ENCODE peak calls at places on chromosomes 5 and 9, in eight cellular contexts. U, M, A, R, E, P, Z and L are unnamed samples.

GRCh38 chr5:173829826-173830225 is 58.3 kb upstream of the CPEB4 start:
- DNase-seq in E (no peak), U (no peak), R (no peak), A (no peak), Z (no peak), P (no peak), M (no peak), L (no peak)

GRCh38 chr5:159786901-159787691 is 129.2 kb upstream of the ADRA1B start:
- DNase-seq in P (no peak), Z (peak), U (no peak), A (no peak), R (no peak), E (peak), M (no peak), L (peak)

GRCh38 chr9:11319477-11320060 is 706.8 kb upstream of the PTPRD start:
- DNase-seq in E (no peak), M (no peak), U (peak), A (no peak), Z (no peak), R (no peak), P (no peak), L (no peak)

GRCh38 chr5:105931782-105932489 is 1738.8 kb downstream of the EFNA5 start:
- DNase-seq in A (no peak), U (no peak), M (no peak), R (no peak), Z (no peak), P (no peak), E (no peak), L (no peak)

GRCh38 chr5:16889203-16889971 is 46.7 kb downstream of the MYO10 start:
- DNase-seq in E (no peak), M (no peak), U (peak), Z (no peak), P (no peak), R (no peak), A (no peak), L (no peak)

GRCh38 chr5:140608730-140609520 is 24.1 kb downstream of the CD14 start:
- DNase-seq in M (no peak), Z (peak), U (peak), P (no peak), E (no peak), R (no peak), A (no peak), L (peak)

GRCh38 chr5:59757442-59757841 is 136.1 kb downstream of the PDE4D start:
- DNase-seq in M (no peak), R (no peak), P (no peak), U (no peak), A (no peak), Z (no peak), E (no peak), L (no peak)

GRCh38 chr5:168895295-168896019 is 316.3 kb upstream of the PANK3 start:
- DNase-seq in R (no peak), P (no peak), A (no peak), Z (no peak), M (no peak), E (no peak), U (no peak), L (no peak)

GRCh38 chr5:41507501-41507900 is 2.9 kb downstream of the PLCXD3 start:
- DNase-seq in Z (no peak), E (no peak), M (no peak), R (no peak), P (no peak), A (no peak), U (no peak), L (no peak)

GRCh38 chr9:34562136-34562745 is 27.3 kb downstream of the CNTFR start:
- DNase-seq in U (no peak), P (peak), E (no peak), M (no peak), A (no peak), Z (no peak), R (no peak), L (no peak)

GRCh38 chr5:82335807-82336206 is 57.7 kb upstream of the RPS23 start:
- DNase-seq in M (no peak), A (no peak), P (no peak), Z (no peak), U (no peak), R (no peak), E (no peak), L (no peak)

GRCh38 chr9:105226055-105226454 is 18.4 kb upstream of the SLC44A1 start:
- DNase-seq in A (no peak), Z (no peak), E (no peak), U (no peak), R (no peak), M (no peak), P (no peak), L (no peak)

GRCh38 chr5:9395736-9396135 is 150.1 kb downstream of the SEMA5A start:
- DNase-seq in E (peak), R (no peak), P (no peak), A (no peak), U (no peak), M (no peak), Z (no peak), L (no peak)

GRCh38 chr5:132059043-132059695 is 1.3 kb upstream of the IL3 start:
- DNase-seq in R (no peak), U (no peak), A (peak), Z (peak), E (no peak), P (peak), M (no peak), L (peak)

GRCh38 chr5:168312606-168313297 is 21.3 kb downstream of the WWC1 start:
- DNase-seq in M (no peak), R (no peak), E (no peak), P (no peak), U (no peak), A (peak), Z (no peak), L (no peak)

GRCh38 chr5:128574041-128574440 is 36.0 kb upstream of the FBN2 start:
- DNase-seq in Z (no peak), A (no peak), P (no peak), R (no peak), E (no peak), U (no peak), M (no peak), L (no peak)

GRCh38 chr9:9061599-9061998 is 1262.0 kb upstream of the DMAC1 start:
- DNase-seq in M (no peak), R (no peak), U (no peak), Z (no peak), P (no peak), A (no peak), E (no peak), L (no peak)

GRCh38 chr9:126754436-126755324 is 50.2 kb upstream of the ZBTB43 start:
- DNase-seq in R (no peak), P (no peak), A (no peak), E (peak), Z (no peak), M (no peak), U (no peak), L (no peak)

GRCh38 chr9:14542071-14542470 is 151.2 kb downstream of the ZDHHC21 start:
- DNase-seq in R (no peak), M (no peak), U (no peak), P (no peak), Z (no peak), A (no peak), E (no peak), L (no peak)

GRCh38 chr9:77710276-77710675 is 62.2 kb upstream of the GNA14 start:
- DNase-seq in M (no peak), Z (no peak), R (no peak), E (no peak), U (no peak), A (no peak), P (no peak), L (no peak)

GRCh38 chr9:75111019-75111622 is 22.8 kb downstream of the OSTF1 start:
- DNase-seq in A (no peak), R (no peak), U (no peak), E (no peak), P (no peak), Z (no peak), M (no peak), L (no peak)

GRCh38 chr5:137073192-137073591 is 425.9 kb downstream of the SPOCK1 start:
- DNase-seq in E (no peak), U (peak), M (no peak), A (no peak), R (no peak), P (no peak), Z (no peak), L (no peak)

GRCh38 chr9:72199253-72199652 is 50.0 kb downstream of the GDA start:
- DNase-seq in R (no peak), P (no peak), M (no peak), E (no peak), Z (no peak), U (no peak), A (no peak), L (no peak)

GRCh38 chr5:10420926-10421325 is 20.8 kb upstream of the ROPN1L start:
- DNase-seq in E (no peak), P (no peak), U (no peak), A (no peak), R (no peak), M (no peak), Z (no peak), L (no peak)

GRCh38 chr5:148314187-148314586 is 2.0 kb downstream of the SPINK7 start:
- DNase-seq in E (no peak), U (no peak), R (no peak), Z (no peak), P (no peak), A (no peak), M (no peak), L (no peak)

GRCh38 chr5:67246108-67246507 is 49.5 kb upstream of the CD180 start:
- DNase-seq in E (no peak), M (no peak), P (no peak), U (peak), Z (no peak), R (peak), A (no peak), L (no peak)

GRCh38 chr5:67249590-67249895 is 52.9 kb upstream of the CD180 start:
- DNase-seq in P (no peak), Z (no peak), M (no peak), U (no peak), R (no peak), A (no peak), E (no peak), L (no peak)

GRCh38 chr5:67246546-67246945 is 49.9 kb upstream of the CD180 start:
- DNase-seq in P (no peak), M (no peak), R (no peak), U (no peak), Z (no peak), E (no peak), A (no peak), L (no peak)

GRCh38 chr5:67245259-67245846 is 48.8 kb upstream of the CD180 start:
- DNase-seq in M (no peak), R (no peak), Z (no peak), U (no peak), E (no peak), A (no peak), P (no peak), L (no peak)

GRCh38 chr5:67248703-67249589 is 52.3 kb upstream of the CD180 start:
- DNase-seq in A (no peak), P (no peak), M (no peak), R (no peak), Z (no peak), E (no peak), U (peak), L (no peak)
- TF ChIP-seq POLR2AphosphoS5 in A (no peak), P (no peak), M (no peak), R (no peak), Z (no peak), E (peak), U (no peak), L (no peak)

DNA sequence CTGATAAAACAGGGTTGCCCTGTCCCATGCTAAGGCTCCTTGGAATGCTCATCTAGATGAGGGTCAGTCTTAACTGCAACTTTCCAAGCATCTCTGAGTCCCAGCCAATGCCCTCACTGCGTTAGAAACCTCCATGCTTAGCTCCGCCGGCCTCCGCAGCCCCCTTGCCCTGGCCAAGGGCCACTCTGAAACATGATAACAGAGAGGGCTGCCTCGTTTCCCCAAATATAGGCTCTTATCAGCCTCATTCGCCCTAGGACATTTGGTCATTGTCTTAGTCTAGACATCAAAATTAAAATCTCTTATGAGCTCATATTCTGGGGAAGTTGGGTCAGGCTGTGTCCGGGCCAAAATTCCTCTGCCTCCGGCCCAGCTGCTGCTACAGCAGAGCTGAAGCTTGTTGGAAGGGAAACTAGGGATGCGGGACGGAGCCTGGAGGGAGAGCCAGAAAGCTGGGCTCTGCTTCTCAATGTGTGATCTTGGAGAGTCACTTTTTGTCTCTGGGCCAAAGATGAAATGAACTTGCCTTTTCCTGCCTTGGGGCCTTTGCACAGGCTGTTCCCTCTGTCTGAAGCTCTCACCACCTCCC is 191.2 kb downstream of the RGS3 start:
- DNase-seq in U (peak), M (no peak), A (no peak), P (no peak), Z (peak), R (no peak), E (no peak), L (peak)
- TF ChIP-seq POLR2AphosphoS5 in U (peak), M (no peak), A (no peak), P (no peak), Z (no peak), R (no peak), E (no peak), L (no peak)

DNA sequence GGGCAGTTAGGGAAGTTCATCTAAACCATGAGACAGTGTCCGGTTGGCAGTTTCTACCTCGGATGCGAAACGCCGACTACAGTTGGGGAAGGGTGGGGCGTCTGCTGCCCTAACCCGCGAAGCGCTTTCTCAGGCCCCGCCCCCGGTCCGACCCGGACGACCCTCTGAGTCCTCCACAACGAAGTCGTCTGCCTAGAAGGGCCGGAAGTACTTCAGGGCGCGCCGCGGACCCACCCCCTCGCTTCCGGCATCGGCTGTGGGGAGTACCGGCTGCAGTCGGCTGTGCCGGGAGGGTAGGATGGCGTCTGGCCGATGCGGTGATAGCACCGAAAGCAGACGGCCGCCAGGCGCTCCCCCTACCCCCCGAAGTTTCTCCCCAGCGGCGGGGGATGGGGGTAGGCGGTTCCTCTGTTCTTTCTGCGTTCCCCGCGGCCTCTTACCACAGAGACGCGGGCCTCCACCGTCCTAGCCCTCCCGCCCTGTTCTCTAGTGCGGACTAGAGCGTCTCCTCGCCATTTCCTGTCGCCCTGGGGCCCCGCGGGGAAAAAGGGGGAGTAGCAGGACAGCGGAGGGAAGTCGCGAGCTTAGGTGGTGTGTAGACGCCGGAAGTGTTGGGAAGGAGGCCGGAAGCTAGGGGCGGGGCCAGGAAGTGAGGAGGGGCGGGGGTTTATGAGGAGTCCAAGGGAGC is at the start of gene TRIM41:
- DNase-seq in A (peak), U (peak), E (peak), Z (peak), P (peak), M (no peak), R (peak), L (peak)
- TF ChIP-seq POLR2AphosphoS5 in A (peak), U (peak), E (peak), Z (peak), P (peak), M (peak), R (peak), L (peak)

DNA sequence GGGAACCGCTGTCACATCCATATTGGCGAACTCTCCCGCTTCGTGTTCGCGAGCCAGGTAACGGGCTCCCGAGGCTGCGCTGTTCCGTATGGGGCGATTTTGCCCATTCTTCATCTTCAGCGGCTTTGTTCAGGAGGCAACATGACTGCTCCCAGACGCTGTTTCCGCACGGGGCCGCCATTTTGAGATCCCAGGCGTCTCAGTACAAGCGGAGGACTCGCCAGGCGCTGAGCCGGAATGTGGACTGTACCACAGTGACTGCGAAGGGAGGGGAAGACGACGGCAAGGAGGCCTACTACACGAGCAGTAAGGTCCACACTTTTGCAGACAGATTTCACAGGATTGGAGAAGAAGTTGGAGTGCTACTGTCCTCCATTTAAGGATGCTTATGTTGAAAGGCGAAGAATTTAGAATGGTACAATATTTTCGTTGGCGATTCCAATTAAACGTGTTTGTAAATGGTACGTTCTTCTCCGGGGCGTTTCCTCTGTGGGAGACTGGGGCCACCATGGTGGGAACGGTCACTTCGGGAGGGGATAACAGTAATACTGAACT is 41.6 kb upstream of the ZNF300 start:
- DNase-seq in E (peak), Z (peak), R (no peak), P (no peak), U (peak), M (no peak), A (peak), L (peak)
- TF ChIP-seq POLR2AphosphoS5 in E (peak), Z (peak), R (no peak), P (no peak), U (peak), M (no peak), A (peak), L (peak)

DNA sequence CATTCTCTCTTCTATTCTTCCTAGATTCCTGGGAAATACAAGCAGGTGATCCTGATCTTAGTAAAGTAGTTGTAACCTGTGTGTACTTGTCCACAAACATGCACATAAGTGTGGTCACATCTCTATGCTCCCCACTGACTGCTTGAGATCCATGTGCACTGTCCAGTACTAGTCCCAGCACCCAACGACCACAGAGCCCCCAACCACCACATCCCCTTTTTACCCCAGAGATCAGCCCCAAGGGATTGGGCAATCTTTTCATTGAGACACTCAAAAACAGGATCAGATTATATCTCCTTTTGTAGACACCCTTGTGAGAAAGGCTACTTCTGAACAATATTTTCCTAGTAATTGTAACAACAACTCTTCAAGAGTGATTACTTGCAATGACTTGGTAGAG is 240.6 kb downstream of the ACTL7B start:
- DNase-seq in P (no peak), E (no peak), A (no peak), R (no peak), Z (no peak), U (no peak), M (no peak), L (no peak)
- TF ChIP-seq POLR2AphosphoS5 in P (no peak), E (no peak), A (no peak), R (no peak), Z (no peak), U (no peak), M (no peak), L (no peak)

GRCh38 chr9:133051281-133051900 is 10.4 kb upstream of the CEL start:
- DNase-seq in R (no peak), A (peak), P (no peak), Z (no peak), E (no peak), M (no peak), U (no peak), L (no peak)
- TF ChIP-seq POLR2AphosphoS5 in R (no peak), A (no peak), P (no peak), Z (no peak), E (no peak), M (no peak), U (no peak), L (no peak)

DNA sequence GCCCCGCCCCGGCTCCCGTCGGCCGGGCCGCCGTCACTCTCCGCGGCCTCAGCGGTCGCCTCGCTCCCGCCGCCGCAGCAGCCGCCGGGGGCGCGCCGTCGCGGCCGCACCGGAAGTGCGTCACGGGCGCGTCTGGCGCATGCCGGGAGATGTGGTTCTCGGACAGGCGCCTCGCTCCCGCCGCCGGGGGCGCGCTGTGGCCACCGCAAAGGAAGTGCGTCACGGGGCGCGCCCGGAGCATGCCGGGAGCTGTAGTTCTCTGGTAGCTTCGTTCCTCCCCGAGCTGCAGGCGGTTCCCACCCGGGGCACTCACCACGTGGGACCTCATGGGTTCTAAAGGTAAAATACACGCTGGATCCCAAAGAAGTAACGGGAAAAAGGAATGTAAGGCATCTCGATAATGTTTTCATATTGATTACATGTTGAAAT is at the start of gene UBAC1:
- DNase-seq in A (peak), M (peak), Z (peak), U (peak), R (peak), P (peak), E (peak), L (peak)
- TF ChIP-seq POLR2AphosphoS5 in A (peak), M (no peak), Z (no peak), U (peak), R (no peak), P (no peak), E (no peak), L (peak)

GRCh38 chr5:67291066-67291465 is 94.5 kb upstream of the CD180 start:
- DNase-seq in R (no peak), U (no peak), P (no peak), E (no peak), Z (no peak), M (no peak), A (no peak), L (no peak)

GRCh38 chr5:67290620-67291019 is 94.0 kb upstream of the CD180 start:
- DNase-seq in A (no peak), U (no peak), R (no peak), M (no peak), Z (no peak), P (no peak), E (no peak), L (no peak)

GRCh38 chr5:67289763-67290521 is 93.3 kb upstream of the CD180 start:
- DNase-seq in U (no peak), M (no peak), Z (peak), A (no peak), P (no peak), R (no peak), E (no peak), L (no peak)

GRCh38 chr5:67286006-67286405 is 89.4 kb upstream of the CD180 start:
- DNase-seq in R (no peak), U (no peak), M (no peak), P (no peak), Z (no peak), E (no peak), A (no peak), L (no peak)

GRCh38 chr5:67287795-67288194 is 91.2 kb upstream of the CD180 start:
- DNase-seq in R (no peak), A (no peak), E (no peak), U (no peak), M (no peak), Z (no peak), P (no peak), L (no peak)
- TF ChIP-seq POLR2AphosphoS5 in R (no peak), A (no peak), E (peak), U (no peak), M (no peak), Z (no peak), P (no peak), L (no peak)